ENCODE peak calls at places on chromosomes 5 and 9, in seven cellular contexts. Y, E, N, C, K, M and U are unnamed samples.

GRCh38 chr5:176796411-176796810 is 13.9 kb upstream of the UNC5A start:
- DNase-seq in Y (no peak), E (no peak), N (no peak), C (no peak), K (no peak), M (no peak), U (no peak)

GRCh38 chr5:94028001-94028400 is 286.6 kb upstream of the POU5F2 start:
- DNase-seq in Y (no peak), E (no peak), N (no peak), C (no peak), K (no peak), M (no peak), U (no peak)

GRCh38 chr5:154472871-154473580 is 5.0 kb downstream of the HAND1 start:
- DNase-seq in Y (no peak), E (no peak), N (no peak), C (no peak), K (no peak), M (no peak), U (no peak)

GRCh38 chr5:174376056-174376455 is 330.6 kb downstream of the NSG2 start:
- DNase-seq in Y (no peak), E (no peak), N (no peak), C (no peak), K (no peak), M (no peak), U (no peak)

GRCh38 chr9:122949696-122950095 is 8.9 kb downstream of the RABGAP1 start:
- DNase-seq in Y (no peak), E (no peak), N (no peak), C (no peak), K (no peak), M (no peak), U (no peak)

GRCh38 chr5:19044931-19045695 is 942.9 kb downstream of the CDH18 start:
- DNase-seq in Y (no peak), E (no peak), N (no peak), C (no peak), K (no peak), M (no peak), U (no peak)

GRCh38 chr5:149756354-149756753 is 26.2 kb downstream of the PPARGC1B start:
- DNase-seq in Y (no peak), E (no peak), N (no peak), C (no peak), K (no peak), M (no peak), U (no peak)

GRCh38 chr5:5104550-5104949 is 35.6 kb upstream of the ADAMTS16 start:
- DNase-seq in Y (no peak), E (no peak), N (no peak), C (no peak), K (no peak), M (no peak), U (no peak)

GRCh38 chr5:68225188-68225910 is 9.8 kb downstream of the PIK3R1 start:
- DNase-seq in Y (no peak), E (no peak), N (no peak), C (no peak), K (peak), M (no peak), U (no peak)

GRCh38 chr5:56900395-56900794 is 9.0 kb upstream of the SETD9 start:
- DNase-seq in Y (no peak), E (no peak), N (no peak), C (no peak), K (no peak), M (no peak), U (no peak)

GRCh38 chr5:94057655-94058054 is 316.3 kb upstream of the POU5F2 start:
- DNase-seq in Y (no peak), E (no peak), N (no peak), C (no peak), K (peak), M (no peak), U (no peak)

GRCh38 chr9:129202613-129203555 is 24.8 kb upstream of the IER5L start:
- DNase-seq in Y (no peak), E (no peak), N (peak), C (peak), K (peak), M (peak), U (peak)

GRCh38 chr5:38718874-38719391 is 126.9 kb upstream of the OSMR start:
- DNase-seq in Y (no peak), E (no peak), N (peak), C (no peak), K (no peak), M (no peak), U (no peak)

GRCh38 chr5:37799865-37800421 is 39.9 kb downstream of the GDNF start:
- DNase-seq in Y (no peak), E (no peak), N (no peak), C (no peak), K (no peak), M (no peak), U (no peak)

GRCh38 chr9:108861997-108862396 is at the start of gene ACTL7A:
- DNase-seq in Y (no peak), E (no peak), N (no peak), C (no peak), K (no peak), M (no peak), U (no peak)

GRCh38 chr9:33106827-33107621 is 30.6 kb upstream of the SMU1 start:
- DNase-seq in Y (no peak), E (no peak), N (no peak), C (no peak), K (no peak), M (peak), U (no peak)

GRCh38 chr5:77329664-77330430 is 119.4 kb downstream of the PDE8B start:
- DNase-seq in Y (no peak), E (no peak), N (no peak), C (no peak), K (no peak), M (no peak), U (no peak)

GRCh38 chr9:18353473-18353872 is 120.5 kb upstream of the ADAMTSL1 start:
- DNase-seq in Y (no peak), E (no peak), N (no peak), C (no peak), K (no peak), M (no peak), U (no peak)

GRCh38 chr5:100826133-100826532 is 76.9 kb downstream of the ST8SIA4 start:
- DNase-seq in Y (no peak), E (peak), N (no peak), C (no peak), K (no peak), M (no peak), U (no peak)

GRCh38 chr5:126527892-126528291 is 67.1 kb downstream of the ALDH7A1 start:
- DNase-seq in Y (no peak), E (no peak), N (no peak), C (no peak), K (no peak), M (peak), U (no peak)

GRCh38 chr5:152246401-152246800 is 158.7 kb downstream of the NMUR2 start:
- DNase-seq in Y (no peak), E (no peak), N (no peak), C (no peak), K (peak), M (peak), U (no peak)

GRCh38 chr9:72648811-72649414 is 127.5 kb downstream of the TMC1 start:
- DNase-seq in Y (no peak), E (no peak), N (no peak), C (no peak), K (no peak), M (no peak), U (no peak)

GRCh38 chr9:107942870-107943269 is 453.3 kb upstream of the KLF4 start:
- DNase-seq in Y (no peak), E (no peak), N (no peak), C (no peak), K (no peak), M (no peak), U (no peak)

GRCh38 chr5:150596313-150596712 is 44.1 kb upstream of the SYNPO start:
- DNase-seq in Y (no peak), E (no peak), N (peak), C (no peak), K (no peak), M (peak), U (no peak)

GRCh38 chr9:83622814-83623633 is at the start of gene IDNK:
- DNase-seq in Y (no peak), E (no peak), N (peak), C (peak), K (peak), M (peak), U (peak)

GRCh38 chr5:142000709-142001484 is 11.9 kb downstream of the GNPDA1 start:
- DNase-seq in Y (no peak), E (no peak), N (no peak), C (no peak), K (peak), M (peak), U (no peak)

GRCh38 chr9:127446720-127447415 is 4.3 kb downstream of the RPL12 start:
- DNase-seq in Y (no peak), E (no peak), N (no peak), C (no peak), K (no peak), M (no peak), U (no peak)

DNA sequence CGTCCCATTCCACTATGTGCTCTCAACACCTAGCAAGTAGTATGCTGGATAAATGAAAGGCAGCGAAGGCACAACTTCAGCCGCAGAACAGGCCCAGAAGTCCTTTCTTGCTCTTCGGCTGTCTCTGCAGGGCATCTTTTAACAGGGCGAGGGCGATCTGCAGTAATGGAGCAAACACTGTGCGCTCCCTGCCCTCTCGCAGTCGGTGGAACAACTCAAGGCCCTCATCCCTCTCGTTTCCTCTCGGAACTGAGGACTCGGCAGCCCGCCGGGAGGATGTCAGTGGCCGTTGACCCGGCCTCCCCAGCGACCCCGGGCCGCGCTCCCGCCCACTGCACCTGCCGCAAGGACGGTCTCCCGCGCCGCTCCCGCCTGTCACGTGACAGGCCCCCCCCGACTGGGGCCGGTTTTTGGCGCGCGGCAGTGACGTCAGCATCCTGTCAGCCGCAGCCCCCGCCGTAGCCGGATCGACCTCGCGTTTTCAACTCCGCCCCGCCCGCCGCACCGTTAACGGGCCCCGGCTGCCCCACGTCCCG is 1.1 kb downstream of the ZNF367 start:
- DNase-seq in Y (peak), E (peak), N (peak), C (peak), K (peak), M (peak), U (peak)
- TF ChIP-seq POLR2AphosphoS5 in Y (peak), E (peak), N (peak), C (peak), K (peak), M (peak), U (no peak)

DNA sequence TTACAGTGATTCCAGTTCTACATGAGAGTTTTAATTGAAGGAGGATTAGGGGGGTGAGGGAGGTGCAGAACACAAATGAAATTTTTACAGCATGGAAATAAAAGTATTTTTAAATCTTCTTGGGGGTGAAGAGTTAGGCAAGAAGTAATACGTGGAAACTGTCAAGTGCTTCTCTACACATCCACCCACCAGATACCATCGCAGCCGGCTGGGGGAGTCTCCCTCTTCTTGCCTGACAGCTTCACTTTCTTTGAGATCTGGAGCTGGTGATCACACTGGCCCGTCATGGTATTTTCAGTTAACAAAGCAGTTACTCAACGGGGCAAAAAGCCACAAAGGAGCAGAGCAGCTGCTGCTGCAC is 2.6 kb upstream of the NR4A3 start:
- DNase-seq in Y (no peak), E (no peak), N (no peak), C (no peak), K (no peak), M (no peak), U (no peak)
- TF ChIP-seq TAF1 in Y (no peak), E (peak), N (no peak), C (no peak), K (no peak), M (no peak), U (no peak)

GRCh38 chr9:135014341-135015010 is 73.0 kb upstream of the OLFM1 start:
- DNase-seq in Y (no peak), E (no peak), N (no peak), C (no peak), K (no peak), M (no peak), U (no peak)
- TF ChIP-seq POLR2AphosphoS5 in Y (no peak), E (no peak), N (no peak), C (no peak), K (no peak), M (no peak), U (no peak)

GRCh38 chr9:133116346-133117231 is 4.5 kb downstream of the RALGDS start:
- DNase-seq in Y (no peak), E (no peak), N (no peak), C (no peak), K (no peak), M (no peak), U (no peak)

GRCh38 chr9:133114451-133114885 is 6.6 kb downstream of the RALGDS start:
- DNase-seq in Y (no peak), E (no peak), N (peak), C (no peak), K (no peak), M (no peak), U (no peak)

GRCh38 chr9:133113928-133114351 is 7.1 kb downstream of the RALGDS start:
- DNase-seq in Y (no peak), E (no peak), N (peak), C (no peak), K (no peak), M (peak), U (no peak)

GRCh38 chr9:133115604-133116345 is 5.3 kb downstream of the RALGDS start:
- DNase-seq in Y (no peak), E (peak), N (no peak), C (peak), K (no peak), M (no peak), U (peak)

GRCh38 chr9:133114886-133115603 is 6.0 kb downstream of the RALGDS start:
- DNase-seq in Y (no peak), E (no peak), N (no peak), C (no peak), K (no peak), M (no peak), U (no peak)
- TF ChIP-seq TAF1 in Y (no peak), E (no peak), N (no peak), C (no peak), K (no peak), M (no peak), U (no peak)

GRCh38 chr9:86141843-86142242 is 42.5 kb upstream of the GOLM1 start:
- DNase-seq in Y (no peak), E (no peak), N (no peak), C (no peak), K (no peak), M (no peak), U (no peak)
- TF ChIP-seq POLR2AphosphoS5 in Y (no peak), E (no peak), N (no peak), C (no peak), K (no peak), M (no peak), U (no peak)

GRCh38 chr9:29100762-29101161 is 1527.5 kb upstream of the C9orf72 start:
- DNase-seq in Y (no peak), E (no peak), N (no peak), C (no peak), K (no peak), M (no peak), U (no peak)
- TF ChIP-seq TAF1 in Y (no peak), E (no peak), N (no peak), C (no peak), K (no peak), M (no peak), U (no peak)

GRCh38 chr5:926416-927171 is 33.9 kb downstream of the TRIP13 start:
- DNase-seq in Y (no peak), E (no peak), N (peak), C (peak), K (no peak), M (peak), U (peak)
- TF ChIP-seq POLR2AphosphoS5 in Y (no peak), E (no peak), N (no peak), C (no peak), K (no peak), M (no peak), U (no peak)